ENCODE peak calls at places on chromosomes 5 and 9, in nine cellular contexts. One of them, this sample, is unnamed.

GRCh38 chr5:96408841-96409458 is 24.1 kb downstream of the PCSK1 start:
- DNase-seq in HCT116: no peak
- DNase-seq in sigmoid colon: no peak
- DNase-seq in transverse colon: no peak
- DNase-seq in spleen: no peak
- DNase-seq in upper lobe of left lung: no peak
- DNase-seq in prostate gland: no peak
- DNase-seq in GM12891: no peak
- DNase-seq in stomach: no peak
- DNase-seq in this sample: no peak

GRCh38 chr9:137278061-137278912 is 761 bp downstream of the TOR4A start:
- DNase-seq in HCT116: no peak
- DNase-seq in sigmoid colon: no peak
- DNase-seq in transverse colon: peak
- DNase-seq in spleen: peak
- DNase-seq in upper lobe of left lung: peak
- DNase-seq in prostate gland: no peak
- DNase-seq in GM12891: no peak
- DNase-seq in stomach: no peak
- DNase-seq in this sample: no peak

GRCh38 chr5:43711496-43711895 is 108.5 kb downstream of the NNT start:
- DNase-seq in HCT116: peak
- DNase-seq in sigmoid colon: no peak
- DNase-seq in transverse colon: no peak
- DNase-seq in spleen: no peak
- DNase-seq in upper lobe of left lung: no peak
- DNase-seq in prostate gland: no peak
- DNase-seq in GM12891: no peak
- DNase-seq in stomach: no peak
- DNase-seq in this sample: no peak

GRCh38 chr9:71638627-71639026 is 129.7 kb downstream of the CEMIP2 start:
- DNase-seq in HCT116: no peak
- DNase-seq in sigmoid colon: peak
- DNase-seq in transverse colon: peak
- DNase-seq in spleen: no peak
- DNase-seq in upper lobe of left lung: no peak
- DNase-seq in prostate gland: no peak
- DNase-seq in GM12891: no peak
- DNase-seq in stomach: no peak
- DNase-seq in this sample: no peak

GRCh38 chr5:154608531-154609011 is 130.5 kb upstream of the HAND1 start:
- DNase-seq in HCT116: no peak
- DNase-seq in sigmoid colon: no peak
- DNase-seq in transverse colon: no peak
- DNase-seq in spleen: no peak
- DNase-seq in upper lobe of left lung: no peak
- DNase-seq in prostate gland: no peak
- DNase-seq in GM12891: no peak
- DNase-seq in stomach: no peak
- DNase-seq in this sample: no peak

GRCh38 chr5:115262066-115262404 is 642 bp downstream of the PGGT1B start:
- DNase-seq in HCT116: no peak
- DNase-seq in sigmoid colon: no peak
- DNase-seq in transverse colon: no peak
- DNase-seq in spleen: no peak
- DNase-seq in upper lobe of left lung: no peak
- DNase-seq in prostate gland: no peak
- DNase-seq in GM12891: peak
- DNase-seq in stomach: no peak
- DNase-seq in this sample: no peak

GRCh38 chr5:76765249-76765648 is 49.3 kb downstream of the F2R start:
- DNase-seq in HCT116: no peak
- DNase-seq in sigmoid colon: no peak
- DNase-seq in transverse colon: no peak
- DNase-seq in spleen: no peak
- DNase-seq in upper lobe of left lung: no peak
- DNase-seq in prostate gland: no peak
- DNase-seq in GM12891: no peak
- DNase-seq in stomach: no peak
- DNase-seq in this sample: no peak

GRCh38 chr5:80516826-80517225 is 28.9 kb downstream of the FAM151B start:
- DNase-seq in HCT116: peak
- DNase-seq in sigmoid colon: no peak
- DNase-seq in transverse colon: no peak
- DNase-seq in spleen: no peak
- DNase-seq in upper lobe of left lung: no peak
- DNase-seq in prostate gland: no peak
- DNase-seq in GM12891: no peak
- DNase-seq in stomach: no peak
- DNase-seq in this sample: no peak

GRCh38 chr9:92748233-92748497 is 16.5 kb downstream of the BICD2 start:
- DNase-seq in HCT116: no peak
- DNase-seq in sigmoid colon: no peak
- DNase-seq in transverse colon: no peak
- DNase-seq in spleen: no peak
- DNase-seq in upper lobe of left lung: no peak
- DNase-seq in prostate gland: no peak
- DNase-seq in GM12891: no peak
- DNase-seq in stomach: no peak
- DNase-seq in this sample: no peak

GRCh38 chr5:181121675-181122561 is 9.1 kb downstream of the OR2V1 start:
- DNase-seq in HCT116: no peak
- DNase-seq in sigmoid colon: peak
- DNase-seq in transverse colon: no peak
- DNase-seq in spleen: peak
- DNase-seq in upper lobe of left lung: no peak
- DNase-seq in prostate gland: no peak
- DNase-seq in GM12891: no peak
- DNase-seq in stomach: no peak
- DNase-seq in this sample: no peak

GRCh38 chr5:181189363-181189961 is 15.5 kb downstream of the TRIM7 start:
- DNase-seq in HCT116: no peak
- DNase-seq in sigmoid colon: no peak
- DNase-seq in transverse colon: peak
- DNase-seq in spleen: peak
- DNase-seq in upper lobe of left lung: peak
- DNase-seq in prostate gland: no peak
- DNase-seq in GM12891: no peak
- DNase-seq in stomach: no peak
- DNase-seq in this sample: no peak

GRCh38 chr5:154575869-154576806 is 98.1 kb upstream of the HAND1 start:
- DNase-seq in HCT116: no peak
- DNase-seq in sigmoid colon: no peak
- DNase-seq in transverse colon: no peak
- DNase-seq in spleen: no peak
- DNase-seq in upper lobe of left lung: peak
- DNase-seq in prostate gland: no peak
- DNase-seq in GM12891: peak
- DNase-seq in stomach: no peak
- DNase-seq in this sample: no peak

GRCh38 chr9:98742325-98743280 is 33.9 kb upstream of the GABBR2 start:
- DNase-seq in HCT116: no peak
- DNase-seq in sigmoid colon: no peak
- DNase-seq in transverse colon: no peak
- DNase-seq in spleen: no peak
- DNase-seq in upper lobe of left lung: no peak
- DNase-seq in prostate gland: no peak
- DNase-seq in GM12891: no peak
- DNase-seq in stomach: no peak
- DNase-seq in this sample: no peak

GRCh38 chr5:81936061-81936460 is 35.8 kb upstream of the ATG10 start:
- DNase-seq in HCT116: no peak
- DNase-seq in sigmoid colon: no peak
- DNase-seq in transverse colon: no peak
- DNase-seq in spleen: no peak
- DNase-seq in upper lobe of left lung: no peak
- DNase-seq in prostate gland: no peak
- DNase-seq in GM12891: no peak
- DNase-seq in stomach: no peak
- DNase-seq in this sample: no peak

GRCh38 chr5:160221082-160221481 is 8.2 kb upstream of the FABP6 start:
- DNase-seq in HCT116: no peak
- DNase-seq in sigmoid colon: no peak
- DNase-seq in transverse colon: no peak
- DNase-seq in spleen: no peak
- DNase-seq in upper lobe of left lung: no peak
- DNase-seq in prostate gland: no peak
- DNase-seq in GM12891: no peak
- DNase-seq in stomach: no peak
- DNase-seq in this sample: no peak

GRCh38 chr9:72586388-72587160 is 65.2 kb downstream of the TMC1 start:
- DNase-seq in HCT116: no peak
- DNase-seq in sigmoid colon: no peak
- DNase-seq in transverse colon: peak
- DNase-seq in spleen: no peak
- DNase-seq in upper lobe of left lung: no peak
- DNase-seq in prostate gland: no peak
- DNase-seq in GM12891: no peak
- DNase-seq in stomach: no peak
- DNase-seq in this sample: no peak

GRCh38 chr5:67152400-67152799 is 44.2 kb downstream of the CD180 start:
- DNase-seq in HCT116: no peak
- DNase-seq in sigmoid colon: no peak
- DNase-seq in transverse colon: no peak
- DNase-seq in spleen: no peak
- DNase-seq in upper lobe of left lung: no peak
- DNase-seq in prostate gland: no peak
- DNase-seq in GM12891: no peak
- DNase-seq in stomach: no peak
- DNase-seq in this sample: no peak

GRCh38 chr5:107636555-107636954 is 34.2 kb downstream of the EFNA5 start:
- DNase-seq in HCT116: no peak
- DNase-seq in sigmoid colon: no peak
- DNase-seq in transverse colon: no peak
- DNase-seq in spleen: no peak
- DNase-seq in upper lobe of left lung: no peak
- DNase-seq in prostate gland: no peak
- DNase-seq in GM12891: no peak
- DNase-seq in stomach: no peak
- DNase-seq in this sample: no peak

DNA sequence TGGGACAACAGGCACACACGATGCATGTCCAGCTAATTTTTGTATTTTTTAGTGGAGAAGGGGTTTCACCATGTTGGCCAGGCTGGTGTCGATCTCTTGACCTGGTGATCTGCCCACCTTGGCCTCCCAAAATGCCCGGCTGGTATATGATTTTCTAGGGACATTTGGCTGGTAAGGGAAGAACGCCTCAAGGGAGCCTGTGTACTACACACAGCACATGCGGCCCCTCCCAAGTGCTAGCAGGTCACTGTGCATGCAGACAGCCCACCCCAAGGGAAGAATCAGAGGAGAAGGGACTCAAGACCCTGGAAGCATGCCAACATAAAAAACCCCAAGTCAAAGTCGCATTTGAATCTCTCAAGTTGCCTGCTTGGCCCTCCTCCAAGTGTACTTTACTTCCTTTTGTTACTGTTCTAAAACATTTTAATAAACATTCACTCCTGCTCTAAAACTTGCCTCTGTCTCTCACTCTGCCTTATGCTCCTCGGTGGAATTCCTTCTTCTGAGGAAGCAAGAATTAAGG is 24.3 kb upstream of the OTULINL start:
- DNase-seq in HCT116: no peak
- DNase-seq in sigmoid colon: no peak
- DNase-seq in transverse colon: peak
- DNase-seq in spleen: no peak
- DNase-seq in upper lobe of left lung: no peak
- DNase-seq in prostate gland: no peak
- DNase-seq in GM12891: no peak
- DNase-seq in stomach: no peak
- DNase-seq in this sample: no peak
- TF ChIP-seq POLR2AphosphoS5 in HCT116: no peak
- TF ChIP-seq POLR2AphosphoS5 in sigmoid colon: no peak
- TF ChIP-seq POLR2AphosphoS5 in transverse colon: no peak
- TF ChIP-seq POLR2AphosphoS5 in spleen: no peak
- TF ChIP-seq POLR2AphosphoS5 in upper lobe of left lung: no peak
- TF ChIP-seq POLR2AphosphoS5 in prostate gland: no peak
- TF ChIP-seq POLR2AphosphoS5 in GM12891: no peak
- TF ChIP-seq POLR2AphosphoS5 in stomach: no peak
- TF ChIP-seq POLR2AphosphoS5 in this sample: no peak

DNA sequence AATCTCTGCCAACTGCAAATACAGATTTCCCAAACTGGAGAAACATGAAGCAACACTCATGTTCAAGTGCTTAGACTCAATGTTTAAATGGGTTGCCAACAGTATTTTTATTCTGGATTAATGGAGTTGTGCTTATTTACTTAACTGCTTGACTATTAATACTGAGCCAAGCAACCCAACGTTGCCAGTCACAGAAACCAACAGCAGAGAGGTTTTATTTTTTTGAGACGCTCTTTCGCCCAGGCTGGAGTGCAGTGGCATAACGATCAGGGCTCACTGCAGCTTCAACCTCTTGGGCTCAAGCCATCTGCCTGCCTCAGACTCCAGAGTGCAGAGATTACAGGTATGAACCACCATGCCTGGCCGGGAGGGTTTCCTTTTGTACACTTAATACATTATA is 8.5 kb upstream of the TMEM268 start:
- DNase-seq in HCT116: no peak
- DNase-seq in sigmoid colon: no peak
- DNase-seq in transverse colon: no peak
- DNase-seq in spleen: no peak
- DNase-seq in upper lobe of left lung: no peak
- DNase-seq in prostate gland: no peak
- DNase-seq in GM12891: no peak
- DNase-seq in stomach: no peak
- DNase-seq in this sample: no peak
- TF ChIP-seq POLR2AphosphoS5 in HCT116: no peak
- TF ChIP-seq POLR2AphosphoS5 in sigmoid colon: no peak
- TF ChIP-seq POLR2AphosphoS5 in transverse colon: no peak
- TF ChIP-seq POLR2AphosphoS5 in spleen: no peak
- TF ChIP-seq POLR2AphosphoS5 in upper lobe of left lung: no peak
- TF ChIP-seq POLR2AphosphoS5 in prostate gland: no peak
- TF ChIP-seq POLR2AphosphoS5 in GM12891: no peak
- TF ChIP-seq POLR2AphosphoS5 in stomach: no peak
- TF ChIP-seq POLR2AphosphoS5 in this sample: no peak

GRCh38 chr5:57085306-57086081 is 88.4 kb upstream of the GPBP1 start:
- DNase-seq in HCT116: no peak
- DNase-seq in sigmoid colon: no peak
- DNase-seq in transverse colon: no peak
- DNase-seq in spleen: no peak
- DNase-seq in upper lobe of left lung: no peak
- DNase-seq in prostate gland: no peak
- DNase-seq in GM12891: no peak
- DNase-seq in stomach: no peak
- DNase-seq in this sample: no peak
- TF ChIP-seq POLR2AphosphoS5 in HCT116: no peak
- TF ChIP-seq POLR2AphosphoS5 in sigmoid colon: no peak
- TF ChIP-seq POLR2AphosphoS5 in transverse colon: no peak
- TF ChIP-seq POLR2AphosphoS5 in spleen: no peak
- TF ChIP-seq POLR2AphosphoS5 in upper lobe of left lung: no peak
- TF ChIP-seq POLR2AphosphoS5 in prostate gland: no peak
- TF ChIP-seq POLR2AphosphoS5 in GM12891: no peak
- TF ChIP-seq POLR2AphosphoS5 in stomach: no peak
- TF ChIP-seq POLR2AphosphoS5 in this sample: no peak

DNA sequence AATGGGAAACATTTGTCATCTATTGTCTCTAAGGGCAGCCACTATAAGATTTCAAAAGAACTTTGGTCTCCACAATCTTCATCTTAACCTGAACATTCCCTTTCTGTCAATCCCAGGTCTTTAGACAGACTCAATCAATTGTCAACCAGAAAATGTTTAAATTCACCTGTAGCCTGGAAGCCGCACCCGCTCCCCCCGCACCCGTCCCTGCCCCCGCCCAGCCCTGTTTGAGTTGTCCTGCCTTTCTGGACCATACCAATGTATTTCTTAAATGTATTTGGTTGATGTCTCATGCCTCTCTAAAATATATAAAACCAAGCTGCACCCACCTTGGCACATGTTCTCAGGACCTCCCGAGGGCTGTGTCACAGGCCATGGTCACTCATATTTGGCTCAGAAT is 330.7 kb downstream of the RAB3C start:
- DNase-seq in HCT116: no peak
- DNase-seq in sigmoid colon: no peak
- DNase-seq in transverse colon: no peak
- DNase-seq in spleen: no peak
- DNase-seq in upper lobe of left lung: peak
- DNase-seq in prostate gland: no peak
- DNase-seq in GM12891: no peak
- DNase-seq in stomach: no peak
- DNase-seq in this sample: no peak
- TF ChIP-seq POLR2AphosphoS5 in HCT116: no peak
- TF ChIP-seq POLR2AphosphoS5 in sigmoid colon: no peak
- TF ChIP-seq POLR2AphosphoS5 in transverse colon: no peak
- TF ChIP-seq POLR2AphosphoS5 in spleen: no peak
- TF ChIP-seq POLR2AphosphoS5 in upper lobe of left lung: no peak
- TF ChIP-seq POLR2AphosphoS5 in prostate gland: no peak
- TF ChIP-seq POLR2AphosphoS5 in GM12891: no peak
- TF ChIP-seq POLR2AphosphoS5 in stomach: no peak
- TF ChIP-seq POLR2AphosphoS5 in this sample: no peak

This sample was measured in suprapubic skin.